ENCODE peak calls at places on chromosomes 13 and 19, in four cellular contexts. R, K, J and O are unnamed samples.

GRCh38 chr19:13998426-13998825 is 7.7 kb downstream of the RFX1 start:
- DNase-seq in K (no peak), J (no peak), R (no peak), O (no peak)

GRCh38 chr19:11356676-11357550 is 1.7 kb downstream of the PLPPR2 start:
- DNase-seq in J (no peak), R (no peak), K (no peak), O (no peak)

GRCh38 chr19:40907968-40908735 is 26.1 kb upstream of the CYP2A7 start:
- DNase-seq in R (peak), J (no peak), K (no peak), O (peak)

GRCh38 chr19:23075031-23075733 is 41.6 kb upstream of the ZNF730 start:
- DNase-seq in R (peak), J (no peak), K (no peak), O (no peak)

GRCh38 chr19:38728752-38729541 is 15.3 kb downstream of the CAPN12 start:
- DNase-seq in J (no peak), K (no peak), R (no peak), O (no peak)

GRCh38 chr19:405138-405965 is 3.6 kb downstream of the C2CD4C start:
- DNase-seq in R (no peak), J (no peak), K (no peak), O (no peak)

GRCh38 chr13:42333613-42334328 is 61.8 kb downstream of the AKAP11 start:
- DNase-seq in R (peak), K (no peak), J (peak), O (peak)

GRCh38 chr19:3801412-3802096 is 15.4 kb upstream of the MATK start:
- DNase-seq in K (no peak), R (peak), J (no peak), O (no peak)

GRCh38 chr13:106472621-106473020 is 62.8 kb downstream of the EFNB2 start:
- DNase-seq in J (no peak), R (no peak), K (no peak), O (no peak)

GRCh38 chr19:11378319-11379189 is 4.1 kb downstream of the SWSAP1 start:
- DNase-seq in K (no peak), J (peak), R (peak), O (no peak)

GRCh38 chr13:74204606-74205312 is 70.6 kb upstream of the KLF12 start:
- DNase-seq in K (no peak), J (no peak), R (no peak), O (no peak)

GRCh38 chr13:106772202-106772601 is 204.3 kb upstream of the ARGLU1 start:
- DNase-seq in J (no peak), R (no peak), K (no peak), O (no peak)

GRCh38 chr19:14632286-14632685 is 42.4 kb downstream of the ADGRE3 start:
- DNase-seq in K (peak), J (peak), R (peak), O (peak)

GRCh38 chr19:35225951-35226350 is 2.6 kb downstream of the FAM187B start:
- DNase-seq in J (no peak), R (no peak), K (no peak), O (no peak)

GRCh38 chr19:35224681-35225604 is 3.6 kb downstream of the FAM187B start:
- DNase-seq in R (peak), K (no peak), J (no peak), O (no peak)

GRCh38 chr19:35223856-35224505 is 4.6 kb downstream of the FAM187B start:
- DNase-seq in K (no peak), J (no peak), R (no peak), O (no peak)

GRCh38 chr19:35222373-35223005 is 6.0 kb downstream of the FAM187B start:
- DNase-seq in K (no peak), J (no peak), R (no peak), O (no peak)

DNA sequence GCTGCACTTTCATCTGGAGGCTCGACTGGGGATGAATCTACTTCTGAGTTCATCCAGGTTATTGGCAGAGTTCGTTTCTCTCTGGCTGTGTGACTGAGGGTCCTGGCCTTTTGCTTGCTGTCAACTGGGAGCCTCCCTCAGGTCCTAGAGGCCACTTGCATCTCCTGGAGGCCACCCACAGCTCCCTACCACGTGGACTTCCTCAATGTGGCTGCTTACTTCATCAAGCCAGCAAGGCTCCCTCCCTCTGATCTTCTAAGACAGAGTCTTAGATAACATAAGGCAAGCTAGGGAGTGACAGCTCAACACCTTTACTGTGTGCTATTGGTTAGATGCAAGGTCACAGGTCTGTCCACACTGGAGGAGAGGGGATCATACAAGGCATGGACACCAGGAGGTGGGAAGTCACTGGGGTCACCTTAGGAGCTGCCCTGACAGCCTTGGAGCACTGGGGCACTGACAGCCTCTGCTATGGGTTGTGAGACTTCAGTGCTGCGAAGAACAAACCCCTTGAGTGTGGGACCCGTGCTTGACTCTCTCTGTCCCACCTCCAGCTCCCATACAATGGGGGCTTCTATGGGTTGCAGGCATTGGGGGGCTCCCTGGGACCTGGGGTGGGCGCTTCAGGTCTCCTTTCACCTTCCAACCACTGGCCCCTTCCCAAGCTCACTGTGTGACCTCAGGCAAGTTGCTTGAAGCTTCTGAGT is 5.3 kb downstream of the FAM187B start:
- DNase-seq in R (peak), K (no peak), J (no peak), O (no peak)
- TF ChIP-seq FOXK2 in R (no peak), K (no peak), J (no peak), O (no peak)

GRCh38 chr13:30022256-30022655 is 171.8 kb upstream of the UBL3 start:
- DNase-seq in K (no peak), J (no peak), R (no peak), O (no peak)

GRCh38 chr13:30019648-30020626 is 169.5 kb upstream of the UBL3 start:
- DNase-seq in J (no peak), R (no peak), K (no peak), O (no peak)

GRCh38 chr13:30020726-30021312 is 170.4 kb upstream of the UBL3 start:
- DNase-seq in K (no peak), J (no peak), R (no peak), O (no peak)

GRCh38 chr13:30022796-30023195 is 172.4 kb upstream of the UBL3 start:
- DNase-seq in K (no peak), R (no peak), J (no peak), O (no peak)

GRCh38 chr13:30021611-30022010 is 171.2 kb upstream of the UBL3 start:
- DNase-seq in K (no peak), R (no peak), J (no peak), O (no peak)
- TF ChIP-seq FOXK2 in K (no peak), R (no peak), J (no peak), O (no peak)

GRCh38 chr13:108215428-108215827 is at the start of gene LIG4:
- DNase-seq in R (peak), J (peak), K (peak), O (peak)
- TF ChIP-seq FOXK2 in R (no peak), J (no peak), K (no peak), O (no peak)

GRCh38 chr13:32021785-32022184 is 9.8 kb upstream of the FRY start:
- DNase-seq in J (no peak), K (no peak), R (no peak), O (no peak)

GRCh38 chr13:32022292-32022691 is 9.3 kb upstream of the FRY start:
- DNase-seq in J (no peak), R (no peak), K (no peak), O (no peak)

GRCh38 chr13:32016631-32017030 is 14.9 kb upstream of the FRY start:
- DNase-seq in J (no peak), R (no peak), K (no peak), O (no peak)

GRCh38 chr13:32017449-32017848 is 14.1 kb upstream of the FRY start:
- DNase-seq in J (no peak), K (no peak), R (no peak), O (no peak)

DNA sequence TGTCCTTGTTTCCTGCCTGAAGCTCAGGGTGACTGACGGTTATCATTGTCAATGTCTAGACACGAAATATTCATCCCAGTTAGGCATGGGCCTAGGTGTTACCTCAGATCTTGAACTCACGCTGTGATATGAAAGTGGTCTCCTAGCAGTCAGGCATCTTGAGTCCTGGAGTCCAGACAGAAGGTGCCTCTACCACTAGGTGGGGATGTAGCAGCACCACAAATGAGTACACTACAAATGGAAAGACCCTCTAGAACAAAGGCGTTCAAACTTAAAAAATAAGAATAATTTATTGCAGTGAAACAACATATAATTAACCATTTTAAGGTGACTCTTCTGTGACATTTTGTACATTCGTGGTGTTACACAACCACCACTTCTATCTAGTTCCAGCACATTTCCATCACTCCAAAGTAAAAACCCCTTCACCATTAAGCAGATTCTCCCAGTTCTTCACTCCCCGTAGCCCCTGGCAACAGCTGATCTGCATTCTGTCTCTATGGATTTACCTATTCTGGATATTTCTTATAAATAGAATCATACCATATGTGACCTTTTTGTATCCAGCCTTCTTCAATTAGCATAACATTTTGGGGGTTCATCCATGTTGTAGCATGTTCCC is 11.9 kb upstream of the FRY start:
- DNase-seq in R (peak), K (peak), J (peak), O (peak)
- TF ChIP-seq FOXK2 in R (no peak), K (no peak), J (no peak), O (no peak)